ENCODE peak calls at places on chromosomes 7 and 10, in six cellular contexts. C, M, A, F, K and V are unnamed samples.
A peak's percentile ranks its signal among the peaks of the same experiment; 100 is the strongest.

GRCh38 chr10:58625070-58625469 is 112.4 kb downstream of the BICC1 start:
- DNase-seq in C (peak; percentile 91), M (no peak), A (no peak), F (no peak), K (no peak), V (no peak)

GRCh38 chr10:17113346-17113745 is 16.3 kb downstream of the CUBN start:
- DNase-seq in C (no peak), M (no peak), A (peak; percentile 81), F (no peak), K (no peak), V (no peak)

GRCh38 chr7:66961096-66961495 is 34.3 kb downstream of the SBDS start:
- DNase-seq in C (no peak), M (no peak), A (no peak), F (no peak), K (no peak), V (no peak)

GRCh38 chr7:153190452-153190851 is 430.9 kb downstream of the ACTR3B start:
- DNase-seq in C (no peak), M (no peak), A (peak; percentile 86), F (no peak), K (no peak), V (no peak)

GRCh38 chr10:103667390-103667789 is 173.9 kb downstream of the NEURL1 start:
- DNase-seq in C (no peak), M (no peak), A (no peak), F (no peak), K (no peak), V (no peak)

GRCh38 chr7:104228442-104228841 is 20.6 kb upstream of the ORC5 start:
- DNase-seq in C (no peak), M (no peak), A (no peak), F (no peak), K (no peak), V (no peak)

GRCh38 chr7:137998250-137998649 is 3.6 kb downstream of the CREB3L2 start:
- DNase-seq in C (no peak), M (no peak), A (no peak), F (no peak), K (no peak), V (no peak)

GRCh38 chr10:105743343-105744056 is 1102.4 kb downstream of the SORCS3 start:
- DNase-seq in C (no peak), M (no peak), A (no peak), F (no peak), K (no peak), V (no peak)

GRCh38 chr10:124992462-124993344 is 50.8 kb downstream of the ZRANB1 start:
- DNase-seq in C (peak; percentile 44), M (peak; percentile 12), A (peak; percentile 82), F (no peak), K (no peak), V (peak; percentile 84)

GRCh38 chr10:89342219-89342966 is 14.6 kb downstream of the IFIT3 start:
- DNase-seq in C (no peak), M (no peak), A (peak; percentile 28), F (no peak), K (no peak), V (no peak)

GRCh38 chr7:96709381-96710228 is at the start of gene SEM1:
- DNase-seq in C (peak; percentile 72), M (peak; percentile 52), A (peak; percentile 92), F (peak; percentile 88), K (peak; percentile 79), V (peak; percentile 92)

GRCh38 chr10:132388901-132389630 is 7.9 kb upstream of the PWWP2B start:
- DNase-seq in C (no peak), M (no peak), A (no peak), F (peak; percentile 64), K (peak; percentile 28), V (no peak)

GRCh38 chr7:96701258-96701657 is 8.4 kb downstream of the SEM1 start:
- DNase-seq in C (no peak), M (no peak), A (peak; percentile 94), F (no peak), K (no peak), V (no peak)

GRCh38 chr7:43761919-43762318 is 3.4 kb downstream of the BLVRA start:
- DNase-seq in C (no peak), M (no peak), A (no peak), F (no peak), K (no peak), V (no peak)

GRCh38 chr7:134419875-134420274 is 39.0 kb downstream of the AKR1B1 start:
- DNase-seq in C (no peak), M (no peak), A (no peak), F (no peak), K (no peak), V (no peak)

GRCh38 chr10:86189891-86190290 is 176.7 kb downstream of the GRID1 start:
- DNase-seq in C (no peak), M (no peak), A (no peak), F (peak; percentile 14), K (no peak), V (no peak)

GRCh38 chr7:27147211-27148030 is at the start of gene HOXA6:
- DNase-seq in C (no peak), M (no peak), A (no peak), F (no peak), K (no peak), V (peak; percentile 74)

GRCh38 chr7:78260826-78261225 is 462.3 kb downstream of the PHTF2 start:
- DNase-seq in C (no peak), M (no peak), A (no peak), F (no peak), K (no peak), V (no peak)

GRCh38 chr10:75377869-75378268 is 23.7 kb downstream of the ZNF503 start:
- DNase-seq in C (no peak), M (no peak), A (no peak), F (no peak), K (no peak), V (no peak)

GRCh38 chr7:90709501-90710465 is 113.7 kb downstream of the CDK14 start:
- DNase-seq in C (no peak), M (no peak), A (no peak), F (no peak), K (no peak), V (no peak)

GRCh38 chr10:5942471-5942870 is 34.9 kb downstream of the IL15RA start:
- DNase-seq in C (no peak), M (no peak), A (no peak), F (no peak), K (no peak), V (peak; percentile 82)

GRCh38 chr7:158611541-158611940 is 23.9 kb upstream of the PTPRN2 start:
- DNase-seq in C (no peak), M (no peak), A (no peak), F (no peak), K (no peak), V (peak; percentile 63)

GRCh38 chr10:16260388-16260787 is 176.4 kb upstream of the PTER start:
- DNase-seq in C (no peak), M (no peak), A (no peak), F (no peak), K (no peak), V (no peak)

GRCh38 chr10:129863231-129863663 is 100.8 kb downstream of the EBF3 start:
- DNase-seq in C (no peak), M (no peak), A (no peak), F (no peak), K (no peak), V (no peak)

GRCh38 chr7:30979027-30979426 is 15.3 kb downstream of the GHRHR start:
- DNase-seq in C (no peak), M (no peak), A (no peak), F (no peak), K (no peak), V (peak; percentile 57)

GRCh38 chr7:16982640-16983103 is 100.9 kb upstream of the AGR3 start:
- DNase-seq in C (peak; percentile 35), M (no peak), A (peak; percentile 79), F (no peak), K (peak; percentile 7), V (no peak)

GRCh38 chr7:150941983-150942590 is 36.0 kb downstream of the KCNH2 start:
- DNase-seq in C (no peak), M (no peak), A (no peak), F (peak; percentile 80), K (peak; percentile 48), V (peak; percentile 84)

GRCh38 chr10:61760943-61761824 is 98.5 kb downstream of the CABCOCO1 start:
- DNase-seq in C (no peak), M (no peak), A (no peak), F (no peak), K (no peak), V (no peak)